ENCODE peak calls at places on chromosomes 3 and 15, in seven cellular contexts. D is activated CD4-positive, alpha-beta T cell treated with anti-CD3 and anti-CD28 coated beads for 48 hours; B is lower leg skin; R is NCI-H2081; X is naive B cell; Z is NCI-H1436 treated with DMSO at 0.1 percent for 48 hours; N is Right ventricle myocardium superior. C is an unnamed sample.

GRCh38 chr3:30526031-30526430 is 80.4 kb upstream of the TGFBR2 start:
- DNase-seq in D (no peak), B (no peak), R (no peak), X (no peak), Z (no peak), N (no peak), C (no peak)

GRCh38 chr15:85905626-85906025 is 110.9 kb upstream of the KLHL25 start:
- DNase-seq in D (no peak), B (no peak), R (no peak), X (no peak), Z (no peak), N (no peak), C (no peak)

GRCh38 chr15:90914240-90915080 is 11.4 kb downstream of the MAN2A2 start:
- DNase-seq in D (no peak), B (no peak), R (no peak), X (no peak), Z (no peak), N (no peak), C (no peak)

GRCh38 chr3:14519406-14519805 is 20.7 kb downstream of the GRIP2 start:
- DNase-seq in D (no peak), B (peak), R (no peak), X (no peak), Z (no peak), N (no peak), C (no peak)

GRCh38 chr3:16311960-16312451 is 47.0 kb downstream of the OXNAD1 start:
- DNase-seq in D (peak), B (no peak), R (no peak), X (peak), Z (no peak), N (peak), C (peak)

GRCh38 chr3:16102905-16103364 is 71.5 kb upstream of the GALNT15 start:
- DNase-seq in D (no peak), B (no peak), R (no peak), X (no peak), Z (no peak), N (no peak), C (no peak)

GRCh38 chr3:146912233-146913015 is 307.3 kb upstream of the PLSCR5 start:
- DNase-seq in D (no peak), B (no peak), R (no peak), X (no peak), Z (no peak), N (no peak), C (no peak)

GRCh38 chr3:38563070-38563901 is 67.1 kb downstream of the EXOG start:
- DNase-seq in D (no peak), B (peak), R (no peak), X (no peak), Z (no peak), N (no peak), C (no peak)

GRCh38 chr3:53045107-53045783 is 628 bp downstream of the SFMBT1 start:
- DNase-seq in D (peak), B (no peak), R (peak), X (peak), Z (no peak), N (peak), C (peak)

GRCh38 chr3:191345334-191345733 is 15.0 kb upstream of the UTS2B start:
- DNase-seq in D (no peak), B (no peak), R (no peak), X (no peak), Z (no peak), N (no peak), C (no peak)

GRCh38 chr15:58282060-58282708 is 144.0 kb downstream of the AQP9 start:
- DNase-seq in D (no peak), B (no peak), R (no peak), X (no peak), Z (no peak), N (no peak), C (no peak)

GRCh38 chr3:194983620-194984019 is 287.3 kb downstream of the XXYLT1 start:
- DNase-seq in D (no peak), B (peak), R (no peak), X (no peak), Z (no peak), N (no peak), C (no peak)

GRCh38 chr3:10620833-10621082 is 115.4 kb upstream of the ATP2B2 start:
- DNase-seq in D (no peak), B (no peak), R (no peak), X (no peak), Z (no peak), N (no peak), C (no peak)

GRCh38 chr3:177475266-177475665 is 278.0 kb upstream of the TBL1XR1 start:
- DNase-seq in D (no peak), B (no peak), R (no peak), X (no peak), Z (no peak), N (no peak), C (no peak)

GRCh38 chr15:86082619-86083377 is 3.1 kb downstream of the AGBL1 start:
- DNase-seq in D (peak), B (no peak), R (no peak), X (no peak), Z (no peak), N (no peak), C (peak)

GRCh38 chr15:72892986-72893385 is 109.4 kb upstream of the ADPGK start:
- DNase-seq in D (no peak), B (no peak), R (no peak), X (no peak), Z (no peak), N (no peak), C (no peak)

GRCh38 chr15:75836953-75837321 is 6.3 kb upstream of the UBE2Q2 start:
- DNase-seq in D (peak), B (peak), R (no peak), X (no peak), Z (no peak), N (peak), C (peak)

GRCh38 chr15:88956906-88957305 is 43.7 kb upstream of the MFGE8 start:
- DNase-seq in D (no peak), B (no peak), R (no peak), X (no peak), Z (no peak), N (no peak), C (no peak)

GRCh38 chr3:11091088-11091590 is 63.2 kb upstream of the HRH1 start:
- DNase-seq in D (no peak), B (no peak), R (no peak), X (no peak), Z (no peak), N (peak), C (no peak)

GRCh38 chr3:149592758-149593240 is 65.0 kb downstream of the WWTR1 start:
- DNase-seq in D (no peak), B (no peak), R (no peak), X (no peak), Z (no peak), N (peak), C (no peak)

GRCh38 chr3:65915477-65915876 is 123.2 kb downstream of the MAGI1 start:
- DNase-seq in D (no peak), B (no peak), R (no peak), X (no peak), Z (no peak), N (no peak), C (no peak)

GRCh38 chr3:133828576-133829309 is 23.1 kb downstream of the SRPRB start:
- DNase-seq in D (no peak), B (no peak), R (no peak), X (no peak), Z (no peak), N (peak), C (no peak)

GRCh38 chr3:39141211-39141995 is 12.0 kb downstream of the CSRNP1 start:
- DNase-seq in D (no peak), B (peak), R (peak), X (no peak), Z (no peak), N (peak), C (peak)

GRCh38 chr3:133152056-133152455 is 113.9 kb downstream of the TMEM108 start:
- DNase-seq in D (no peak), B (no peak), R (peak), X (no peak), Z (peak), N (no peak), C (no peak)

GRCh38 chr3:101902041-101902440 is 52.7 kb downstream of the NFKBIZ start:
- DNase-seq in D (no peak), B (no peak), R (no peak), X (no peak), Z (no peak), N (no peak), C (no peak)

GRCh38 chr15:58486062-58486461 is 54.3 kb downstream of the LIPC start:
- DNase-seq in D (no peak), B (no peak), R (no peak), X (no peak), Z (no peak), N (no peak), C (no peak)

GRCh38 chr15:101000271-101000681 is 81.1 kb downstream of the LRRK1 start:
- DNase-seq in D (no peak), B (no peak), R (no peak), X (no peak), Z (no peak), N (no peak), C (no peak)

GRCh38 chr15:33168444-33168843 is 26.1 kb downstream of the FMN1 start:
- DNase-seq in D (no peak), B (no peak), R (no peak), X (no peak), Z (no peak), N (no peak), C (no peak)

GRCh38 chr3:10550705-10551104 is 45.3 kb upstream of the ATP2B2 start:
- DNase-seq in D (no peak), B (peak), R (no peak), X (no peak), Z (no peak), N (no peak), C (no peak)

GRCh38 chr15:68078365-68078764 is 24.2 kb downstream of the PIAS1 start:
- DNase-seq in D (no peak), B (no peak), R (no peak), X (no peak), Z (no peak), N (no peak), C (no peak)

GRCh38 chr3:128335621-128336296 is 130.9 kb downstream of the DNAJB8 start:
- DNase-seq in D (no peak), B (no peak), R (no peak), X (no peak), Z (no peak), N (no peak), C (no peak)

GRCh38 chr3:26921054-26921453 is 298.5 kb downstream of the LRRC3B start:
- DNase-seq in D (no peak), B (no peak), R (no peak), X (no peak), Z (no peak), N (no peak), C (no peak)

GRCh38 chr15:64166104-64166890 is 3.5 kb upstream of the PPIB start:
- DNase-seq in D (no peak), B (no peak), R (no peak), X (no peak), Z (no peak), N (no peak), C (no peak)

GRCh38 chr3:16309558-16309957 is 44.5 kb downstream of the OXNAD1 start:
- DNase-seq in D (peak), B (no peak), R (no peak), X (no peak), Z (no peak), N (no peak), C (peak)

GRCh38 chr3:136266468-136266867 is 16.3 kb downstream of the PCCB start:
- DNase-seq in D (no peak), B (no peak), R (no peak), X (no peak), Z (no peak), N (no peak), C (no peak)